ENCODE peak calls at places on chromosome 21, in eight cellular contexts. C is IMR-90; W is body of pancreas; E is HS-5; T is iris pigment epithelial cell; I is cardiac septum; K is HEK293T; O is activated T-helper 9 cell treated with anti-CD3 and anti-CD28 coated beads, Interleukin-2, amount 50 U/mL, for 16 hours. S is an unnamed sample.
A peak's percentile ranks its signal among the peaks of the same experiment; 100 is the strongest.

GRCh38 chr21:38945536-38946245 is 140.0 kb downstream of the ETS2 start:
- DNase-seq in E (no peak), W (no peak), I (no peak), O (no peak), T (peak; percentile 67), C (peak; percentile 58), K (peak; percentile 33), S (no peak)

GRCh38 chr21:37435120-37435519 is 68.5 kb downstream of the DYRK1A start:
- DNase-seq in K (peak; percentile 92), T (peak; percentile 92), W (peak; percentile 67), I (no peak), C (peak; percentile 80), E (no peak), O (no peak), S (peak; percentile 88)

GRCh38 chr21:46307625-46308024 is 16.0 kb downstream of the C21orf58 start:
- DNase-seq in T (peak; percentile 67), O (no peak), I (no peak), C (peak; percentile 73), E (peak; percentile 56), W (no peak), K (no peak), S (no peak)

GRCh38 chr21:38293765-38294164 is 37.0 kb downstream of the KCNJ15 start:
- DNase-seq in W (no peak), O (no peak), T (no peak), E (no peak), I (no peak), C (no peak), K (no peak), S (no peak)

GRCh38 chr21:14982336-14982735 is 82.5 kb downstream of the NRIP1 start:
- DNase-seq in C (peak; percentile 57), W (no peak), K (no peak), E (no peak), T (no peak), O (no peak), I (no peak), S (no peak)

GRCh38 chr21:26011292-26011940 is 159.2 kb downstream of the APP start:
- DNase-seq in W (no peak), I (no peak), E (no peak), K (no peak), T (no peak), C (no peak), O (no peak), S (no peak)

GRCh38 chr21:27040738-27041137 is 73.8 kb upstream of the ADAMTS5 start:
- DNase-seq in C (no peak), O (no peak), K (no peak), W (no peak), I (no peak), E (no peak), T (no peak), S (no peak)

GRCh38 chr21:37528150-37528937 is 161.8 kb downstream of the DYRK1A start:
- DNase-seq in K (no peak), O (no peak), W (no peak), E (no peak), I (no peak), C (no peak), T (no peak), S (no peak)

GRCh38 chr21:36436829-36437744 is 42.8 kb downstream of the CLDN14 start:
- DNase-seq in O (no peak), C (no peak), E (no peak), T (no peak), I (no peak), W (no peak), K (no peak), S (no peak)

GRCh38 chr21:42525676-42526378 is 12.2 kb downstream of the SLC37A1 start:
- DNase-seq in E (no peak), C (no peak), I (no peak), T (no peak), O (no peak), K (no peak), W (no peak), S (no peak)

GRCh38 chr21:38306833-38307232 is 50.0 kb downstream of the KCNJ15 start:
- DNase-seq in W (no peak), E (peak; percentile 82), O (no peak), I (no peak), T (peak; percentile 100), K (no peak), C (peak; percentile 99), S (peak; percentile 98)

GRCh38 chr21:32009263-32009662 is 136.4 kb downstream of the HUNK start:
- DNase-seq in E (no peak), T (no peak), O (no peak), C (no peak), K (no peak), W (no peak), I (no peak), S (no peak)

GRCh38 chr21:37717534-37717933 is 198.7 kb downstream of the KCNJ6 start:
- DNase-seq in E (no peak), K (no peak), O (no peak), I (no peak), T (no peak), W (no peak), C (no peak), S (no peak)

GRCh38 chr21:15406791-15407190 is 323.0 kb upstream of the USP25 start:
- DNase-seq in K (no peak), W (peak; percentile 12), E (no peak), O (no peak), C (no peak), I (no peak), T (no peak), S (peak; percentile 22)

GRCh38 chr21:32468567-32469175 is 56.2 kb downstream of the EVA1C start:
- DNase-seq in K (no peak), W (no peak), E (no peak), O (no peak), C (no peak), T (no peak), I (no peak), S (no peak)

GRCh38 chr21:45790427-45790826 is 146.9 kb downstream of the PCBP3 start:
- DNase-seq in W (no peak), T (no peak), C (no peak), E (no peak), I (no peak), O (no peak), K (no peak), S (no peak)

GRCh38 chr21:34570315-34570714 is 44.6 kb downstream of the RCAN1 start:
- DNase-seq in K (no peak), I (no peak), O (no peak), E (no peak), W (peak; percentile 24), T (peak; percentile 45), C (no peak), S (no peak)

GRCh38 chr21:34612557-34612956 is 2.4 kb downstream of the RCAN1 start:
- DNase-seq in C (no peak), I (no peak), E (no peak), O (no peak), T (no peak), K (no peak), W (no peak), S (no peak)

GRCh38 chr21:33994373-33994772 is 78.8 kb upstream of the ATP5PO start:
- DNase-seq in O (no peak), E (no peak), I (no peak), T (no peak), W (no peak), K (no peak), C (no peak), S (no peak)

GRCh38 chr21:36994501-36995189 is 11.9 kb upstream of the RIPPLY3 start:
- DNase-seq in T (peak; percentile 24), C (no peak), I (peak; percentile 31), O (peak; percentile 20), W (no peak), E (no peak), K (no peak), S (no peak)

GRCh38 chr21:45892156-45892919 is 89.2 kb upstream of the COL6A1 start:
- DNase-seq in K (no peak), O (no peak), W (no peak), E (no peak), I (no peak), C (no peak), T (no peak), S (no peak)

GRCh38 chr21:39737376-39738000 is 7.5 kb upstream of the IGSF5 start:
- DNase-seq in E (no peak), I (no peak), C (no peak), T (no peak), W (no peak), K (no peak), O (no peak), S (no peak)

GRCh38 chr21:26077523-26077922 is 93.0 kb downstream of the APP start:
- DNase-seq in I (no peak), C (peak; percentile 71), T (no peak), E (no peak), K (no peak), W (no peak), O (no peak), S (no peak)

GRCh38 chr21:46599251-46599572 is 5.7 kb downstream of the S100B start:
- DNase-seq in E (peak; percentile 35), O (no peak), W (peak; percentile 40), K (no peak), T (peak; percentile 88), I (no peak), C (peak; percentile 92), S (peak; percentile 80)

GRCh38 chr21:16945580-16945979 is 567.3 kb upstream of the CXADR start:
- DNase-seq in T (no peak), C (no peak), K (no peak), E (no peak), O (no peak), I (no peak), W (no peak), S (no peak)

GRCh38 chr21:21463456-21463855 is 465.2 kb downstream of the NCAM2 start:
- DNase-seq in E (no peak), K (no peak), O (no peak), T (peak; percentile 10), W (no peak), C (no peak), I (no peak), S (peak; percentile 76)

GRCh38 chr21:37582613-37583012 is 216.0 kb downstream of the DYRK1A start:
- DNase-seq in I (no peak), O (no peak), K (peak; percentile 48), C (peak; percentile 77), T (peak; percentile 65), E (no peak), W (peak; percentile 53), S (peak; percentile 27)

GRCh38 chr21:45393021-45393420 is 11.9 kb upstream of the COL18A1 start:
- DNase-seq in W (no peak), C (no peak), O (no peak), E (no peak), T (no peak), I (peak; percentile 46), K (no peak), S (no peak)

GRCh38 chr21:38321568-38321967 is 64.8 kb downstream of the KCNJ15 start:
- DNase-seq in W (no peak), C (no peak), E (no peak), T (no peak), I (no peak), O (no peak), K (no peak), S (no peak)

S was measured in retinal pigment epithelial cell.